ENCODE peak calls at places on chromosomes 6 and 20, in six cellular contexts. N is ovary, Q is lower leg skin, T is SJSA1, B is right cardiac atrium, J is upper lobe of left lung. G is an unnamed sample.

GRCh38 chr6:134948142-134948541 is 1.8 kb downstream of the ALDH8A1 start:
- DNase-seq in N (no peak), Q (no peak), T (no peak), B (no peak), J (no peak), G (no peak)

GRCh38 chr20:63186528-63187316 is 29.2 kb downstream of the YTHDF1 start:
- DNase-seq in N (no peak), Q (no peak), T (no peak), B (no peak), J (no peak), G (no peak)

GRCh38 chr6:166370489-166370888 is 12.3 kb downstream of the MPC1 start:
- DNase-seq in N (no peak), Q (no peak), T (no peak), B (no peak), J (no peak), G (no peak)

GRCh38 chr6:44149369-44150012 is 9.1 kb upstream of the CAPN11 start:
- DNase-seq in N (no peak), Q (no peak), T (no peak), B (no peak), J (no peak), G (no peak)

GRCh38 chr20:25310921-25311728 is 63.2 kb downstream of the PYGB start:
- DNase-seq in N (no peak), Q (no peak), T (peak), B (no peak), J (no peak), G (no peak)

GRCh38 chr6:153104220-153104619 is 26.9 kb downstream of the RGS17 start:
- DNase-seq in N (no peak), Q (no peak), T (no peak), B (no peak), J (no peak), G (no peak)

GRCh38 chr6:161257778-161258457 is 15.9 kb downstream of the AGPAT4 start:
- DNase-seq in N (no peak), Q (peak), T (peak), B (no peak), J (no peak), G (peak)

GRCh38 chr6:156976144-156977088 is 199.2 kb downstream of the ARID1B start:
- DNase-seq in N (no peak), Q (no peak), T (no peak), B (no peak), J (no peak), G (no peak)

GRCh38 chr6:132868057-132868456 is 53.7 kb downstream of the RPS12 start:
- DNase-seq in N (no peak), Q (no peak), T (no peak), B (no peak), J (no peak), G (no peak)

GRCh38 chr6:16600701-16601100 is 160.6 kb downstream of the ATXN1 start:
- DNase-seq in N (no peak), Q (no peak), T (no peak), B (no peak), J (no peak), G (no peak)

GRCh38 chr20:62924567-62925419 is 1.5 kb downstream of the DIDO1 start:
- DNase-seq in N (no peak), Q (peak), T (no peak), B (no peak), J (no peak), G (no peak)

GRCh38 chr20:48448601-48449384 is 379.0 kb downstream of the PREX1 start:
- DNase-seq in N (no peak), Q (no peak), T (no peak), B (no peak), J (no peak), G (no peak)

GRCh38 chr6:81894788-81895221 is 142.3 kb upstream of the TENT5A start:
- DNase-seq in N (no peak), Q (peak), T (no peak), B (peak), J (no peak), G (peak)

GRCh38 chr20:24334830-24335229 is 134.6 kb upstream of the SYNDIG1 start:
- DNase-seq in N (no peak), Q (no peak), T (no peak), B (no peak), J (no peak), G (no peak)

GRCh38 chr6:136201735-136202134 is 48.4 kb downstream of the MTFR2 start:
- DNase-seq in N (no peak), Q (no peak), T (no peak), B (no peak), J (no peak), G (no peak)

GRCh38 chr6:3568396-3569082 is 111.7 kb upstream of the SLC22A23 start:
- DNase-seq in N (no peak), Q (no peak), T (no peak), B (no peak), J (no peak), G (no peak)

GRCh38 chr20:4300921-4301320 is 285.6 kb upstream of the RNF24 start:
- DNase-seq in N (no peak), Q (no peak), T (no peak), B (no peak), J (no peak), G (peak)

GRCh38 chr20:48129319-48129973 is 344.2 kb upstream of the SULF2 start:
- DNase-seq in N (no peak), Q (no peak), T (no peak), B (no peak), J (no peak), G (no peak)

GRCh38 chr6:72931325-72931903 is 293.9 kb downstream of the KHDC1L start:
- DNase-seq in N (no peak), Q (no peak), T (no peak), B (no peak), J (no peak), G (no peak)

GRCh38 chr6:12291083-12291784 is 1.1 kb downstream of the EDN1 start:
- DNase-seq in N (no peak), Q (no peak), T (no peak), B (no peak), J (no peak), G (no peak)

GRCh38 chr6:80464901-80465300 is 358.4 kb downstream of the BCKDHB start:
- DNase-seq in N (no peak), Q (no peak), T (no peak), B (no peak), J (no peak), G (no peak)

GRCh38 chr20:22499475-22500174 is 84.7 kb downstream of the FOXA2 start:
- DNase-seq in N (no peak), Q (no peak), T (no peak), B (no peak), J (no peak), G (no peak)

GRCh38 chr20:48933017-48933766 is 11.7 kb downstream of the ARFGEF2 start:
- DNase-seq in N (no peak), Q (no peak), T (no peak), B (no peak), J (no peak), G (no peak)

GRCh38 chr20:62409935-62410741 is 3.1 kb upstream of the CABLES2 start:
- DNase-seq in N (peak), Q (no peak), T (no peak), B (no peak), J (peak), G (no peak)

GRCh38 chr20:9498322-9498721 is 16.1 kb upstream of the LAMP5 start:
- DNase-seq in N (no peak), Q (no peak), T (no peak), B (no peak), J (no peak), G (no peak)

GRCh38 chr6:16483315-16483875 is 245.0 kb downstream of the GMPR start:
- DNase-seq in N (no peak), Q (no peak), T (no peak), B (no peak), J (no peak), G (no peak)

GRCh38 chr6:2738373-2738979 is 12.2 kb downstream of the MYLK4 start:
- DNase-seq in N (no peak), Q (no peak), T (peak), B (no peak), J (no peak), G (no peak)

GRCh38 chr6:27866370-27867050 is 45.7 kb downstream of the OR2B2 start:
- DNase-seq in N (no peak), Q (no peak), T (peak), B (no peak), J (no peak), G (no peak)

GRCh38 chr6:134468633-134469032 is 150.7 kb upstream of the SGK1 start:
- DNase-seq in N (no peak), Q (no peak), T (no peak), B (no peak), J (no peak), G (no peak)

GRCh38 chr20:38615283-38615682 is 13.7 kb downstream of the ARHGAP40 start:
- DNase-seq in N (no peak), Q (no peak), T (no peak), B (no peak), J (peak), G (no peak)

GRCh38 chr6:35173068-35174042 is 32.2 kb upstream of the TCP11 start:
- DNase-seq in N (no peak), Q (no peak), T (peak), B (no peak), J (no peak), G (no peak)

GRCh38 chr6:36627801-36628246 is 33.7 kb downstream of the SRSF3 start:
- DNase-seq in N (peak), Q (peak), T (no peak), B (peak), J (no peak), G (peak)

GRCh38 chr20:44585042-44585968 is 2.9 kb downstream of the PKIG start:
- DNase-seq in N (no peak), Q (no peak), T (no peak), B (no peak), J (no peak), G (no peak)
- H3K4me3 ChIP-seq in N (peak), Q (no peak), T (no peak), B (peak), J (peak), G (peak)

GRCh38 chr6:105982761-105983600 is 103.2 kb upstream of the PRDM1 start:
- DNase-seq in N (no peak), Q (no peak), T (no peak), B (no peak), J (no peak), G (no peak)

GRCh38 chr6:105981002-105981887 is 104.9 kb upstream of the PRDM1 start:
- DNase-seq in N (no peak), Q (no peak), T (no peak), B (no peak), J (peak), G (no peak)

GRCh38 chr6:105983763-105984162 is 102.4 kb upstream of the PRDM1 start:
- DNase-seq in N (no peak), Q (no peak), T (no peak), B (no peak), J (no peak), G (no peak)

GRCh38 chr6:105985098-105985815 is 100.9 kb upstream of the PRDM1 start:
- DNase-seq in N (no peak), Q (no peak), T (no peak), B (no peak), J (no peak), G (no peak)

DNA sequence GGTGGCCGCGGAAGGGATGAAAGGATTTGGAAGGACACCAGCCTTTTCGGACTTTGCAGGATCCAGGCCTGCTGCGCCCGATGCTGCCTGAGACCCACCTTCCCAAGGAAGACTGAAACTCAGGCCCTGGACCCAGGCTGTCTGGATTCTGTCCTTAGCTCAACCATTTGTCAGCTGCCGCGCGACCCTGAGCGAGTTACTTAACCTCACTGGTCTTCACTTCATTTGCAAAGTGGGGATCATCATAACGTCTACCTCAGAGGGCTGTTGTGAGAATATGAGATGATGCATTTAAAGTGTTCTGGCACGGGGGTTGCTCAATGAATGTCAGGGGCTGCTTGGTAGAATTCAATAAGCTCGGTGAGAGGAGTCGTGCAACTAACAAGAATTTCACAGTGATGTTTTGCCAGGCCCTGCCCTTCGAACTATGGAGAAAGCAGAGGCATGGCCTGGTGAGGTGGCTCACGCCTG is 104.2 kb upstream of the PRDM1 start:
- DNase-seq in N (no peak), Q (no peak), T (no peak), B (no peak), J (no peak), G (no peak)
- H3K4me3 ChIP-seq in N (no peak), Q (no peak), T (no peak), B (no peak), J (peak), G (no peak)

DNA sequence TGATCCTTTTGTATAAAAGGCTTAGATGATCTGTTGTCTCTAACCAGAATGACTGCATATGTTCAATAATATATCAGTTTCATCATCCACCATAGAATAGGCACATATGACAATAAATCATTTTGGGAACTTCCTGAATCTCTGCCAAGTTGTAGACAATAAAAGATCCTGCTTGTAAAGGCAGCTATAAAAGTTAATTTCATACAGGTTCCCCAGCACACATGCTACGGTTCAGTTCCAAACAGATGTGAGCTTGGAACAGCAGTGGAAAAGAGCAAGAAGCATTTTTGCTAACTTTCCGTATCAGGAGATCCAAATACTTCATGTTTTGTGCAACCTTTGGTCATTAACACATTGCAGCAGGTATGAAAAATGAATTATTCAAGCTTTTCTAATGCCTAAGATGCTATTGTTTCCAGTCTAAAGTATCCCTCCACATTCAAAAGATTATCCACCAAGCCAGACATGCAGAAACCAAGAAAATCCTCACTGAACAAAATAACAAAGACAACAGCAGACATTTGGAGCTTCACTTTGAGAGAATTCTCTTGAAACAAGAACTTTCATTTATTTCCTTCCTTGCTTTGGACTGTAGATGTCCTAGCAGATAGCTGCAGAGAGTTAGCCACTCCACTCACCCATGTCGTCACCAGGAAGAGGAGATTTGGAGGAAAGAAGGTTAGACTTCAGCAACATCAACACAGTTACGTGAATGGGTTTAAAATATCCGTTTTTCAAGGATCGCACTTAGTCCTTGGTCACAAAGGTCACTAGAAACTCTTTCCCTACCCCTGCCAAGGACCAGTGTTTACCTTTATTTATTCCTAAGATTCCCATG is 453.5 kb upstream of the JARID2 start:
- DNase-seq in N (no peak), Q (no peak), T (no peak), B (no peak), J (no peak), G (no peak)
- H3K4me3 ChIP-seq in N (no peak), Q (no peak), T (no peak), B (no peak), J (no peak), G (no peak)

GRCh38 chr6:91786474-91787184 is 1199.8 kb upstream of the MAP3K7 start:
- DNase-seq in N (no peak), Q (no peak), T (no peak), B (no peak), J (no peak), G (no peak)
- H3K4me3 ChIP-seq in N (no peak), Q (no peak), T (no peak), B (no peak), J (no peak), G (no peak)